ENCODE peak calls at places on chromosome 3, in eight cellular contexts. One of them, this sample, is unnamed.

GRCh38 chr3:70822777-70823176 is 510.3 kb upstream of the MDFIC2 start:
- DNase-seq in stomach: no peak
- DNase-seq in left ventricle myocardium inferior: no peak
- DNase-seq in naive thymus-derived CD4-positive, alpha-beta T cell: no peak
- DNase-seq in Karpas-422: no peak
- DNase-seq in SK-N-SH: no peak
- DNase-seq in RWPE2: no peak
- DNase-seq in PC-3: no peak
- DNase-seq in this sample: no peak

GRCh38 chr3:171327441-171328174 is 132.6 kb downstream of the TNIK start:
- DNase-seq in RWPE2: no peak
- DNase-seq in stomach: no peak
- DNase-seq in Karpas-422: no peak
- DNase-seq in left ventricle myocardium inferior: no peak
- DNase-seq in SK-N-SH: no peak
- DNase-seq in PC-3: peak
- DNase-seq in naive thymus-derived CD4-positive, alpha-beta T cell: no peak
- DNase-seq in this sample: no peak

GRCh38 chr3:53198256-53198977 is 37.4 kb downstream of the PRKCD start:
- DNase-seq in stomach: no peak
- DNase-seq in SK-N-SH: peak
- DNase-seq in PC-3: no peak
- DNase-seq in Karpas-422: no peak
- DNase-seq in naive thymus-derived CD4-positive, alpha-beta T cell: no peak
- DNase-seq in RWPE2: no peak
- DNase-seq in left ventricle myocardium inferior: no peak
- DNase-seq in this sample: no peak

GRCh38 chr3:52339612-52340011 is 23.5 kb downstream of the DNAH1 start:
- DNase-seq in naive thymus-derived CD4-positive, alpha-beta T cell: peak
- DNase-seq in Karpas-422: peak
- DNase-seq in RWPE2: no peak
- DNase-seq in PC-3: peak
- DNase-seq in left ventricle myocardium inferior: no peak
- DNase-seq in SK-N-SH: peak
- DNase-seq in stomach: no peak
- DNase-seq in this sample: no peak

GRCh38 chr3:66618066-66618465 is 117.2 kb upstream of the LRIG1 start:
- DNase-seq in naive thymus-derived CD4-positive, alpha-beta T cell: no peak
- DNase-seq in Karpas-422: no peak
- DNase-seq in left ventricle myocardium inferior: no peak
- DNase-seq in PC-3: no peak
- DNase-seq in SK-N-SH: no peak
- DNase-seq in RWPE2: no peak
- DNase-seq in stomach: no peak
- DNase-seq in this sample: no peak

GRCh38 chr3:153818338-153818737 is 302.9 kb upstream of the ARHGEF26 start:
- DNase-seq in PC-3: no peak
- DNase-seq in Karpas-422: no peak
- DNase-seq in left ventricle myocardium inferior: no peak
- DNase-seq in RWPE2: no peak
- DNase-seq in stomach: no peak
- DNase-seq in naive thymus-derived CD4-positive, alpha-beta T cell: no peak
- DNase-seq in SK-N-SH: no peak
- DNase-seq in this sample: no peak

GRCh38 chr3:189269356-189269755 is 97.6 kb downstream of the TPRG1 start:
- DNase-seq in stomach: no peak
- DNase-seq in PC-3: peak
- DNase-seq in RWPE2: no peak
- DNase-seq in naive thymus-derived CD4-positive, alpha-beta T cell: no peak
- DNase-seq in Karpas-422: no peak
- DNase-seq in left ventricle myocardium inferior: no peak
- DNase-seq in SK-N-SH: no peak
- DNase-seq in this sample: no peak

GRCh38 chr3:171193693-171194092 is 167.2 kb upstream of the SLC2A2 start:
- DNase-seq in stomach: no peak
- DNase-seq in SK-N-SH: no peak
- DNase-seq in Karpas-422: no peak
- DNase-seq in naive thymus-derived CD4-positive, alpha-beta T cell: no peak
- DNase-seq in RWPE2: no peak
- DNase-seq in left ventricle myocardium inferior: no peak
- DNase-seq in PC-3: peak
- DNase-seq in this sample: no peak

GRCh38 chr3:65830948-65831732 is 207.6 kb downstream of the MAGI1 start:
- DNase-seq in Karpas-422: no peak
- DNase-seq in left ventricle myocardium inferior: no peak
- DNase-seq in naive thymus-derived CD4-positive, alpha-beta T cell: no peak
- DNase-seq in RWPE2: no peak
- DNase-seq in stomach: no peak
- DNase-seq in PC-3: no peak
- DNase-seq in SK-N-SH: no peak
- DNase-seq in this sample: no peak

GRCh38 chr3:59192473-59192872 is 142.6 kb upstream of the CFAP20DC start:
- DNase-seq in PC-3: peak
- DNase-seq in naive thymus-derived CD4-positive, alpha-beta T cell: no peak
- DNase-seq in stomach: no peak
- DNase-seq in SK-N-SH: no peak
- DNase-seq in RWPE2: no peak
- DNase-seq in left ventricle myocardium inferior: no peak
- DNase-seq in Karpas-422: no peak
- DNase-seq in this sample: no peak

GRCh38 chr3:149638401-149639092 is 19.3 kb downstream of the WWTR1 start:
- DNase-seq in stomach: no peak
- DNase-seq in Karpas-422: no peak
- DNase-seq in left ventricle myocardium inferior: no peak
- DNase-seq in RWPE2: no peak
- DNase-seq in PC-3: no peak
- DNase-seq in naive thymus-derived CD4-positive, alpha-beta T cell: no peak
- DNase-seq in SK-N-SH: no peak
- DNase-seq in this sample: no peak

GRCh38 chr3:120642368-120642948 is 39.6 kb downstream of the HGD start:
- DNase-seq in stomach: no peak
- DNase-seq in PC-3: no peak
- DNase-seq in Karpas-422: peak
- DNase-seq in left ventricle myocardium inferior: no peak
- DNase-seq in SK-N-SH: no peak
- DNase-seq in RWPE2: no peak
- DNase-seq in naive thymus-derived CD4-positive, alpha-beta T cell: no peak
- DNase-seq in this sample: no peak

GRCh38 chr3:136898954-136899353 is 36.9 kb downstream of the NCK1 start:
- DNase-seq in PC-3: no peak
- DNase-seq in SK-N-SH: no peak
- DNase-seq in Karpas-422: no peak
- DNase-seq in left ventricle myocardium inferior: no peak
- DNase-seq in naive thymus-derived CD4-positive, alpha-beta T cell: no peak
- DNase-seq in RWPE2: no peak
- DNase-seq in stomach: no peak
- DNase-seq in this sample: no peak

GRCh38 chr3:118641608-118642007 is 393.0 kb downstream of the IGSF11 start:
- DNase-seq in SK-N-SH: peak
- DNase-seq in left ventricle myocardium inferior: no peak
- DNase-seq in Karpas-422: peak
- DNase-seq in naive thymus-derived CD4-positive, alpha-beta T cell: no peak
- DNase-seq in RWPE2: no peak
- DNase-seq in PC-3: no peak
- DNase-seq in stomach: no peak
- DNase-seq in this sample: peak

GRCh38 chr3:112640333-112640863 is 545 bp downstream of the CCDC80 start:
- DNase-seq in RWPE2: no peak
- DNase-seq in PC-3: peak
- DNase-seq in naive thymus-derived CD4-positive, alpha-beta T cell: no peak
- DNase-seq in SK-N-SH: peak
- DNase-seq in Karpas-422: no peak
- DNase-seq in stomach: no peak
- DNase-seq in left ventricle myocardium inferior: no peak
- DNase-seq in this sample: no peak

GRCh38 chr3:187228740-187229139 is 31.5 kb downstream of the RTP1 start:
- DNase-seq in RWPE2: no peak
- DNase-seq in Karpas-422: no peak
- DNase-seq in left ventricle myocardium inferior: no peak
- DNase-seq in naive thymus-derived CD4-positive, alpha-beta T cell: no peak
- DNase-seq in SK-N-SH: no peak
- DNase-seq in PC-3: no peak
- DNase-seq in stomach: no peak
- DNase-seq in this sample: no peak

GRCh38 chr3:163476179-163476578 is 1602.1 kb downstream of the SI start:
- DNase-seq in stomach: no peak
- DNase-seq in Karpas-422: no peak
- DNase-seq in left ventricle myocardium inferior: no peak
- DNase-seq in SK-N-SH: no peak
- DNase-seq in naive thymus-derived CD4-positive, alpha-beta T cell: no peak
- DNase-seq in RWPE2: no peak
- DNase-seq in PC-3: peak
- DNase-seq in this sample: no peak

GRCh38 chr3:105399062-105399461 is 32.4 kb downstream of the ALCAM start:
- DNase-seq in SK-N-SH: no peak
- DNase-seq in RWPE2: no peak
- DNase-seq in PC-3: no peak
- DNase-seq in naive thymus-derived CD4-positive, alpha-beta T cell: no peak
- DNase-seq in left ventricle myocardium inferior: no peak
- DNase-seq in Karpas-422: no peak
- DNase-seq in stomach: no peak
- DNase-seq in this sample: no peak

GRCh38 chr3:105402287-105402801 is 35.6 kb downstream of the ALCAM start:
- DNase-seq in naive thymus-derived CD4-positive, alpha-beta T cell: no peak
- DNase-seq in RWPE2: peak
- DNase-seq in Karpas-422: no peak
- DNase-seq in SK-N-SH: no peak
- DNase-seq in PC-3: peak
- DNase-seq in stomach: no peak
- DNase-seq in left ventricle myocardium inferior: no peak
- DNase-seq in this sample: no peak

GRCh38 chr3:105399611-105400010 is 32.9 kb downstream of the ALCAM start:
- DNase-seq in SK-N-SH: no peak
- DNase-seq in PC-3: no peak
- DNase-seq in Karpas-422: no peak
- DNase-seq in naive thymus-derived CD4-positive, alpha-beta T cell: no peak
- DNase-seq in stomach: no peak
- DNase-seq in left ventricle myocardium inferior: no peak
- DNase-seq in RWPE2: no peak
- DNase-seq in this sample: peak

GRCh38 chr3:105401691-105402149 is 35.0 kb downstream of the ALCAM start:
- DNase-seq in PC-3: peak
- DNase-seq in RWPE2: no peak
- DNase-seq in Karpas-422: no peak
- DNase-seq in naive thymus-derived CD4-positive, alpha-beta T cell: no peak
- DNase-seq in SK-N-SH: no peak
- DNase-seq in left ventricle myocardium inferior: no peak
- DNase-seq in stomach: no peak
- DNase-seq in this sample: no peak

GRCh38 chr3:105401254-105401653 is 34.5 kb downstream of the ALCAM start:
- DNase-seq in left ventricle myocardium inferior: no peak
- DNase-seq in stomach: no peak
- DNase-seq in naive thymus-derived CD4-positive, alpha-beta T cell: no peak
- DNase-seq in SK-N-SH: no peak
- DNase-seq in RWPE2: no peak
- DNase-seq in PC-3: no peak
- DNase-seq in Karpas-422: no peak
- DNase-seq in this sample: no peak
- H3K27ac ChIP-seq in left ventricle myocardium inferior: no peak
- H3K27ac ChIP-seq in stomach: no peak
- H3K27ac ChIP-seq in naive thymus-derived CD4-positive, alpha-beta T cell: no peak
- H3K27ac ChIP-seq in SK-N-SH: no peak
- H3K27ac ChIP-seq in RWPE2: peak
- H3K27ac ChIP-seq in PC-3: peak
- H3K27ac ChIP-seq in Karpas-422: no peak
- H3K27ac ChIP-seq in this sample: no peak

DNA sequence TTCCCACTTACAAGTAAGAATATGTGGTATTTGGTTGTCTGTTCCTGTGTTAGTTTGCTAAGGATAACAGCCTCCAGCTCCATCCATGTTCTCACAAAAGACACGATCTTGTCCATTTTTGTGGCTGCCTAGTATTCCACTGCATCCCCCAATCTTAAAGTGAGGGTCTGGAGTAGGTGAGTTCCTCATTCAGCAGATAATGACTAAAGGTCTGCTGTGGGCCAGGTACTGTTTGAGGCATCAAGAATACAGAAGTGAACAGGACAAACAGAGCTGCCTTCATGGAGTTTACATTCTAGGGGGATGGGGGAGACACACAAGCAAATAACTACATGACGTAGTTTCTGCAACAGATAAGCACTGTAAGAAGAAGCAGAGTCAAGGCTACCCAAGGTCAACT is 24.3 kb downstream of the MKRN2OS start:
- DNase-seq in RWPE2: no peak
- DNase-seq in PC-3: no peak
- DNase-seq in naive thymus-derived CD4-positive, alpha-beta T cell: no peak
- DNase-seq in stomach: no peak
- DNase-seq in left ventricle myocardium inferior: no peak
- DNase-seq in Karpas-422: no peak
- DNase-seq in SK-N-SH: no peak
- DNase-seq in this sample: no peak
- H3K27ac ChIP-seq in RWPE2: no peak
- H3K27ac ChIP-seq in PC-3: no peak
- H3K27ac ChIP-seq in naive thymus-derived CD4-positive, alpha-beta T cell: no peak
- H3K27ac ChIP-seq in stomach: no peak
- H3K27ac ChIP-seq in left ventricle myocardium inferior: no peak
- H3K27ac ChIP-seq in Karpas-422: no peak
- H3K27ac ChIP-seq in SK-N-SH: no peak
- H3K27ac ChIP-seq in this sample: no peak

GRCh38 chr3:157493627-157494550 is 9.3 kb downstream of the VEPH1 start:
- DNase-seq in naive thymus-derived CD4-positive, alpha-beta T cell: no peak
- DNase-seq in RWPE2: no peak
- DNase-seq in SK-N-SH: peak
- DNase-seq in stomach: no peak
- DNase-seq in PC-3: peak
- DNase-seq in left ventricle myocardium inferior: no peak
- DNase-seq in Karpas-422: peak
- DNase-seq in this sample: no peak
- H3K27ac ChIP-seq in naive thymus-derived CD4-positive, alpha-beta T cell: no peak
- H3K27ac ChIP-seq in RWPE2: no peak
- H3K27ac ChIP-seq in SK-N-SH: peak
- H3K27ac ChIP-seq in stomach: no peak
- H3K27ac ChIP-seq in PC-3: no peak
- H3K27ac ChIP-seq in left ventricle myocardium inferior: no peak
- H3K27ac ChIP-seq in Karpas-422: no peak
- H3K27ac ChIP-seq in this sample: no peak

GRCh38 chr3:13357074-13357473 is 63.0 kb downstream of the NUP210 start:
- DNase-seq in PC-3: no peak
- DNase-seq in Karpas-422: no peak
- DNase-seq in SK-N-SH: no peak
- DNase-seq in stomach: no peak
- DNase-seq in RWPE2: no peak
- DNase-seq in naive thymus-derived CD4-positive, alpha-beta T cell: no peak
- DNase-seq in left ventricle myocardium inferior: no peak
- DNase-seq in this sample: peak

GRCh38 chr3:13352621-13353131 is 67.4 kb downstream of the NUP210 start:
- DNase-seq in stomach: no peak
- DNase-seq in SK-N-SH: no peak
- DNase-seq in naive thymus-derived CD4-positive, alpha-beta T cell: no peak
- DNase-seq in Karpas-422: peak
- DNase-seq in left ventricle myocardium inferior: no peak
- DNase-seq in RWPE2: no peak
- DNase-seq in PC-3: peak
- DNase-seq in this sample: no peak

GRCh38 chr3:13349823-13350222 is 70.3 kb downstream of the NUP210 start:
- DNase-seq in left ventricle myocardium inferior: no peak
- DNase-seq in stomach: no peak
- DNase-seq in SK-N-SH: no peak
- DNase-seq in naive thymus-derived CD4-positive, alpha-beta T cell: no peak
- DNase-seq in RWPE2: no peak
- DNase-seq in PC-3: no peak
- DNase-seq in Karpas-422: no peak
- DNase-seq in this sample: no peak

GRCh38 chr3:13358051-13358450 is 62.1 kb downstream of the NUP210 start:
- DNase-seq in stomach: no peak
- DNase-seq in Karpas-422: no peak
- DNase-seq in left ventricle myocardium inferior: no peak
- DNase-seq in naive thymus-derived CD4-positive, alpha-beta T cell: no peak
- DNase-seq in SK-N-SH: no peak
- DNase-seq in RWPE2: no peak
- DNase-seq in PC-3: no peak
- DNase-seq in this sample: no peak

GRCh38 chr3:13353936-13354542 is 66.1 kb downstream of the NUP210 start:
- DNase-seq in naive thymus-derived CD4-positive, alpha-beta T cell: no peak
- DNase-seq in SK-N-SH: peak
- DNase-seq in PC-3: peak
- DNase-seq in Karpas-422: no peak
- DNase-seq in RWPE2: no peak
- DNase-seq in stomach: no peak
- DNase-seq in left ventricle myocardium inferior: no peak
- DNase-seq in this sample: no peak
- H3K27ac ChIP-seq in naive thymus-derived CD4-positive, alpha-beta T cell: peak
- H3K27ac ChIP-seq in SK-N-SH: no peak
- H3K27ac ChIP-seq in PC-3: no peak
- H3K27ac ChIP-seq in Karpas-422: peak
- H3K27ac ChIP-seq in RWPE2: no peak
- H3K27ac ChIP-seq in stomach: no peak
- H3K27ac ChIP-seq in left ventricle myocardium inferior: no peak
- H3K27ac ChIP-seq in this sample: no peak